ENCODE peak calls at places on chromosomes 2 and 18, in five cellular contexts. K is AG04450; W is activated CD8-positive, alpha-beta memory T cell treated with anti-CD3 and anti-CD28 coated beads for 1 hour; G is T-cell; D is kidney glomerular epithelial cell. P is an unnamed sample.

GRCh38 chr18:13710460-13710859 is 15.9 kb downstream of the FAM210A start:
- DNase-seq in G (no peak), D (no peak), K (no peak), W (no peak), P (no peak)

GRCh38 chr18:9743200-9744016 is 35.3 kb downstream of the RAB31 start:
- DNase-seq in D (peak; percentile 92), W (no peak), K (peak; percentile 74), G (no peak), P (peak; percentile 91)

GRCh38 chr2:215880970-215881369 is 132.4 kb downstream of the MREG start:
- DNase-seq in D (no peak), W (no peak), K (no peak), G (no peak), P (no peak)

GRCh38 chr2:102100371-102101096 is 42.0 kb upstream of the IL1R1 start:
- DNase-seq in G (no peak), W (no peak), K (no peak), D (peak; percentile 42), P (peak; percentile 12)

GRCh38 chr2:175180701-175181103 is 808 bp downstream of the ATP5MC3 start:
- DNase-seq in K (no peak), G (peak; percentile 27), D (peak; percentile 25), W (peak; percentile 5), P (no peak)

GRCh38 chr18:24785019-24785418 is 324.6 kb downstream of the HRH4 start:
- DNase-seq in D (no peak), G (no peak), K (no peak), W (no peak), P (no peak)

GRCh38 chr2:227414846-227415245 is 27.1 kb upstream of the SCYGR1 start:
- DNase-seq in G (no peak), D (peak; percentile 41), W (no peak), K (no peak), P (no peak)

GRCh38 chr2:118667366-118667765 is 180.1 kb downstream of the EN1 start:
- DNase-seq in D (no peak), K (no peak), G (no peak), W (no peak), P (no peak)

GRCh38 chr2:127080941-127081769 is 25.8 kb downstream of the BIN1 start:
- DNase-seq in G (no peak), K (no peak), W (no peak), D (peak; percentile 79), P (no peak)

GRCh38 chr2:71664161-71664560 is 210.8 kb downstream of the DYSF start:
- DNase-seq in K (no peak), W (no peak), G (no peak), D (no peak), P (no peak)

P was measured in ELF-1.